ENCODE peak calls at places on chromosomes 16 and 17, in four cellular contexts. One of them, this sample, is unnamed.

GRCh38 chr16:73020409-73020884 is 27.5 kb downstream of the ZFHX3 start:
- DNase-seq in PC-3: peak; percentile 94
- DNase-seq in fibroblast of mammary gland: peak; percentile 99
- DNase-seq in sigmoid colon: peak; percentile 82
- DNase-seq in this sample: peak; percentile 60

GRCh38 chr16:83837566-83837965 is 29.8 kb downstream of the HSBP1 start:
- DNase-seq in PC-3: no peak
- DNase-seq in fibroblast of mammary gland: no peak
- DNase-seq in sigmoid colon: peak; percentile 19
- DNase-seq in this sample: no peak

GRCh38 chr16:81551141-81551808 is 106.7 kb downstream of the CMIP start:
- DNase-seq in sigmoid colon: no peak
- DNase-seq in PC-3: peak; percentile 51
- DNase-seq in fibroblast of mammary gland: peak; percentile 25
- DNase-seq in this sample: no peak

GRCh38 chr17:266701-267656 is 85.5 kb upstream of the DOC2B start:
- DNase-seq in sigmoid colon: peak; percentile 75
- DNase-seq in fibroblast of mammary gland: peak; percentile 4
- DNase-seq in PC-3: no peak
- DNase-seq in this sample: no peak

GRCh38 chr17:8729421-8729820 is 15.2 kb downstream of the CCDC42 start:
- DNase-seq in fibroblast of mammary gland: no peak
- DNase-seq in PC-3: no peak
- DNase-seq in sigmoid colon: no peak
- DNase-seq in this sample: no peak

GRCh38 chr17:43814714-43815113 is 18.2 kb downstream of the MPP3 start:
- DNase-seq in PC-3: peak; percentile 76
- DNase-seq in fibroblast of mammary gland: peak; percentile 74
- DNase-seq in sigmoid colon: no peak
- DNase-seq in this sample: no peak

GRCh38 chr16:88561485-88562369 is 8.5 kb upstream of the ZC3H18 start:
- DNase-seq in fibroblast of mammary gland: peak; percentile 44
- DNase-seq in PC-3: peak; percentile 48
- DNase-seq in sigmoid colon: no peak
- DNase-seq in this sample: no peak

GRCh38 chr16:31473300-31474052 is 1.5 kb downstream of the TGFB1I1 start:
- DNase-seq in PC-3: no peak
- DNase-seq in sigmoid colon: no peak
- DNase-seq in fibroblast of mammary gland: no peak
- DNase-seq in this sample: no peak

GRCh38 chr17:74757931-74758845 is 9.8 kb downstream of the NHERF1 start:
- DNase-seq in fibroblast of mammary gland: no peak
- DNase-seq in PC-3: no peak
- DNase-seq in sigmoid colon: no peak
- DNase-seq in this sample: no peak

GRCh38 chr17:74972107-74972972 is at the start of gene HID1:
- DNase-seq in fibroblast of mammary gland: no peak
- DNase-seq in PC-3: peak; percentile 88
- DNase-seq in sigmoid colon: no peak
- DNase-seq in this sample: no peak

GRCh38 chr17:5464717-5465507 is 3.9 kb downstream of the DHX33 start:
- DNase-seq in PC-3: no peak
- DNase-seq in sigmoid colon: no peak
- DNase-seq in fibroblast of mammary gland: no peak
- DNase-seq in this sample: no peak

GRCh38 chr16:89426736-89427525 is 63.4 kb downstream of the ANKRD11 start:
- DNase-seq in fibroblast of mammary gland: peak; percentile 51
- DNase-seq in sigmoid colon: no peak
- DNase-seq in PC-3: no peak
- DNase-seq in this sample: no peak

GRCh38 chr17:62664336-62665120 is 37.1 kb downstream of the MRC2 start:
- DNase-seq in fibroblast of mammary gland: no peak
- DNase-seq in sigmoid colon: no peak
- DNase-seq in PC-3: no peak
- DNase-seq in this sample: no peak

GRCh38 chr17:66275651-66276050 is 26.8 kb upstream of the PRKCA start:
- DNase-seq in sigmoid colon: no peak
- DNase-seq in fibroblast of mammary gland: peak; percentile 100
- DNase-seq in PC-3: peak; percentile 100
- DNase-seq in this sample: peak; percentile 90

GRCh38 chr17:73369126-73369525 is 57.3 kb upstream of the CDC42EP4 start:
- DNase-seq in sigmoid colon: no peak
- DNase-seq in PC-3: no peak
- DNase-seq in fibroblast of mammary gland: no peak
- DNase-seq in this sample: no peak

GRCh38 chr16:67128887-67129286 is 19.1 kb downstream of the PHAF1 start:
- DNase-seq in fibroblast of mammary gland: no peak
- DNase-seq in PC-3: no peak
- DNase-seq in sigmoid colon: no peak
- DNase-seq in this sample: no peak

GRCh38 chr16:88560722-88561484 is 9.3 kb upstream of the ZC3H18 start:
- DNase-seq in sigmoid colon: no peak
- DNase-seq in fibroblast of mammary gland: peak; percentile 20
- DNase-seq in PC-3: peak; percentile 50
- DNase-seq in this sample: no peak

GRCh38 chr16:11016993-11017392 is 72.6 kb downstream of the CLEC16A start:
- DNase-seq in sigmoid colon: no peak
- DNase-seq in fibroblast of mammary gland: peak; percentile 80
- DNase-seq in PC-3: peak; percentile 67
- DNase-seq in this sample: no peak

GRCh38 chr16:55480228-55480655 is 1.2 kb downstream of the MMP2 start:
- DNase-seq in PC-3: peak; percentile 4
- DNase-seq in fibroblast of mammary gland: peak; percentile 93
- DNase-seq in sigmoid colon: peak; percentile 95
- DNase-seq in this sample: peak; percentile 76

GRCh38 chr17:82250868-82251500 is 22.1 kb downstream of the SLC16A3 start:
- DNase-seq in sigmoid colon: no peak
- DNase-seq in PC-3: no peak
- DNase-seq in fibroblast of mammary gland: no peak
- DNase-seq in this sample: no peak

GRCh38 chr17:55421179-55421934 is at the start of gene MMD:
- DNase-seq in sigmoid colon: peak; percentile 78
- DNase-seq in fibroblast of mammary gland: no peak
- DNase-seq in PC-3: peak; percentile 34
- DNase-seq in this sample: no peak

GRCh38 chr17:1992541-1992940 is 32.6 kb downstream of the RTN4RL1 start:
- DNase-seq in PC-3: no peak
- DNase-seq in sigmoid colon: no peak
- DNase-seq in fibroblast of mammary gland: no peak
- DNase-seq in this sample: no peak

GRCh38 chr17:31654936-31655335 is 204.1 kb downstream of the COPRS start:
- DNase-seq in PC-3: peak; percentile 82
- DNase-seq in sigmoid colon: no peak
- DNase-seq in fibroblast of mammary gland: no peak
- DNase-seq in this sample: no peak

GRCh38 chr17:15411556-15412198 is 55.7 kb downstream of the CDRT4 start:
- DNase-seq in fibroblast of mammary gland: peak; percentile 33
- DNase-seq in sigmoid colon: peak; percentile 84
- DNase-seq in PC-3: no peak
- DNase-seq in this sample: no peak

GRCh38 chr16:62067981-62068380 is 31.7 kb upstream of the CDH8 start:
- DNase-seq in PC-3: no peak
- DNase-seq in fibroblast of mammary gland: no peak
- DNase-seq in sigmoid colon: no peak
- DNase-seq in this sample: no peak

GRCh38 chr17:46000757-46001156 is 1.7 kb downstream of the STH start:
- DNase-seq in PC-3: no peak
- DNase-seq in sigmoid colon: no peak
- DNase-seq in fibroblast of mammary gland: no peak
- DNase-seq in this sample: no peak

GRCh38 chr16:12362482-12363458 is 386.2 kb downstream of the SNX29 start:
- DNase-seq in sigmoid colon: peak; percentile 75
- DNase-seq in PC-3: no peak
- DNase-seq in fibroblast of mammary gland: peak; percentile 25
- DNase-seq in this sample: no peak

GRCh38 chr17:49363251-49363650 is 1.2 kb upstream of the ZNF652 start:
- DNase-seq in sigmoid colon: no peak
- DNase-seq in fibroblast of mammary gland: no peak
- DNase-seq in PC-3: no peak
- DNase-seq in this sample: no peak

GRCh38 chr17:56142325-56142724 is 10.9 kb upstream of the ANKFN1 start:
- DNase-seq in fibroblast of mammary gland: peak; percentile 99
- DNase-seq in PC-3: no peak
- DNase-seq in sigmoid colon: no peak
- DNase-seq in this sample: peak; percentile 77

GRCh38 chr16:77986021-77986420 is 36.3 kb upstream of the CLEC3A start:
- DNase-seq in fibroblast of mammary gland: no peak
- DNase-seq in PC-3: no peak
- DNase-seq in sigmoid colon: no peak
- DNase-seq in this sample: no peak

GRCh38 chr17:72122668-72123495 is 2.1 kb downstream of the SOX9 start:
- DNase-seq in PC-3: peak; percentile 52
- DNase-seq in sigmoid colon: peak; percentile 70
- DNase-seq in fibroblast of mammary gland: peak; percentile 26
- DNase-seq in this sample: no peak

GRCh38 chr17:55612691-55613141 is 101.5 kb upstream of the SMIM36 start:
- DNase-seq in fibroblast of mammary gland: peak; percentile 44
- DNase-seq in PC-3: no peak
- DNase-seq in sigmoid colon: peak; percentile 63
- DNase-seq in this sample: no peak

GRCh38 chr17:76353004-76353598 is 615 bp downstream of the PRPSAP1 start:
- DNase-seq in sigmoid colon: peak; percentile 68
- DNase-seq in PC-3: no peak
- DNase-seq in fibroblast of mammary gland: no peak
- DNase-seq in this sample: no peak

DNA sequence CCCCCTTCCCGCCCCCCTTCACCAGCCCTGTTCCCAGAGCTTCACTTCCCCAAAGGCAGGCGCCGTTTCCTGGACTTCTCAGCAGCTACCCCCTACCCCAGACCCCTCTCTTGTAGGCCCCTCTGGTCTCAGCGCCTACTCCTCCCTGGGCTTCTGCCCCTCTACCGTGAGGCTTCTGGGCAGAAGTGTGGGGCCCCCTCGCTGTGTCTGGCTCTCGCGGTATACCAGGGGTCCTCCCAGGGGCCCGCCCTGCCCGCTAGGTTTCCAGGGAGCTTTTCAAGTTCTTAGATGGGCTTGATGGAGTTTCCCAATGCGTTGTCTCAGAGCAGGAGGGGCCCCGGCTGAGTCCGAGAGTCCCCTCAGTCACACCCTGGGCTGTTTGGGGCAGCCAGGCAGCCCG is 247.1 kb downstream of the SEC14L1 start:
- DNase-seq in fibroblast of mammary gland: no peak
- DNase-seq in PC-3: no peak
- DNase-seq in sigmoid colon: no peak
- DNase-seq in this sample: no peak
- H3K4me3 ChIP-seq in fibroblast of mammary gland: no peak overlapping the region
- H3K4me3 ChIP-seq in PC-3: no peak overlapping the region
- H3K4me3 ChIP-seq in sigmoid colon: no peak overlapping the region
- H3K4me3 ChIP-seq in this sample: no peak overlapping the region

GRCh38 chr16:20755238-20755637 is 8.6 kb upstream of the ACSM3 start:
- DNase-seq in sigmoid colon: no peak
- DNase-seq in PC-3: no peak
- DNase-seq in fibroblast of mammary gland: no peak
- DNase-seq in this sample: no peak

GRCh38 chr16:20750558-20750957 is 8.9 kb upstream of the THUMPD1 start:
- DNase-seq in fibroblast of mammary gland: no peak
- DNase-seq in sigmoid colon: no peak
- DNase-seq in PC-3: no peak
- DNase-seq in this sample: no peak

GRCh38 chr16:20753727-20754126 is 10.1 kb upstream of the ACSM3 start:
- DNase-seq in PC-3: no peak
- DNase-seq in fibroblast of mammary gland: no peak
- DNase-seq in sigmoid colon: no peak
- DNase-seq in this sample: no peak
- TF ChIP-seq CTCF in PC-3: no peak
- TF ChIP-seq CTCF in fibroblast of mammary gland: no peak
- TF ChIP-seq CTCF in sigmoid colon: no peak
- TF ChIP-seq CTCF in this sample: no peak

GRCh38 chr16:68645494-68646388 is 631 bp downstream of the CDH3 start:
- DNase-seq in fibroblast of mammary gland: no peak
- DNase-seq in sigmoid colon: no peak
- DNase-seq in PC-3: no peak
- DNase-seq in this sample: no peak

GRCh38 chr16:68643847-68644246 is 1.3 kb upstream of the CDH3 start:
- DNase-seq in sigmoid colon: no peak
- DNase-seq in PC-3: no peak
- DNase-seq in fibroblast of mammary gland: no peak
- DNase-seq in this sample: no peak

GRCh38 chr16:68643227-68643626 is 1.9 kb upstream of the CDH3 start:
- DNase-seq in sigmoid colon: no peak
- DNase-seq in fibroblast of mammary gland: no peak
- DNase-seq in PC-3: no peak
- DNase-seq in this sample: no peak

GRCh38 chr16:68644715-68645493 is at the start of gene CDH3:
- DNase-seq in fibroblast of mammary gland: no peak
- DNase-seq in PC-3: peak; percentile 71
- DNase-seq in sigmoid colon: no peak
- DNase-seq in this sample: no peak

DNA sequence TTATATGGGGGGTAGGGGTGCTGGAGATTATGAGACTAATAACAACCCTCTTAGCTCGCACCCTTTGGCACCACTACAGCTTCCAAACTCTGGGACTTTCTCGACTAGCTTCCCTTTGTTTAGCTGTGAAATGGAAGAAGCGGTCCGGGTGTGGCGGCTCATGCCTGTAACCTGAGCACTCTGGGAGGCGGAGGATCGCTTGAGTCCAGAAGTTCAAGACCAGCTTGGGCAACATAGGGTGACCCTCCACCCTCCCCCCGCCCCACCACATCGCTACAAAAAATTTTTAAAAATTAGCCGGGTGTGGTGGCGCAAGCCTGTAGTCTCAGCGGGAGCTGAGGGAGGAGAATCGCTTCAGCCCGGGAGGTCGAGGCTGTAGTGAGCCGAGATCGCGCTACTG is 807 bp upstream of the CDH3 start:
- DNase-seq in sigmoid colon: no peak
- DNase-seq in PC-3: no peak
- DNase-seq in fibroblast of mammary gland: no peak
- DNase-seq in this sample: no peak
- H3K4me3 ChIP-seq in sigmoid colon: no peak overlapping the region
- H3K4me3 ChIP-seq in PC-3: peak overlapping the region; percentile 94
- H3K4me3 ChIP-seq in fibroblast of mammary gland: no peak overlapping the region
- H3K4me3 ChIP-seq in this sample: no peak overlapping the region

GRCh38 chr17:69058165-69058564 is 2.6 kb downstream of the ABCA9 start:
- DNase-seq in sigmoid colon: no peak
- DNase-seq in PC-3: no peak
- DNase-seq in fibroblast of mammary gland: peak; percentile 22
- DNase-seq in this sample: no peak
- TF ChIP-seq CTCF in sigmoid colon: no peak
- TF ChIP-seq CTCF in PC-3: peak; percentile 43
- TF ChIP-seq CTCF in fibroblast of mammary gland: peak; percentile 16
- TF ChIP-seq CTCF in this sample: no peak

GRCh38 chr17:69462010-69462409 is 47.5 kb downstream of the MAP2K6 start:
- DNase-seq in PC-3: no peak
- DNase-seq in fibroblast of mammary gland: no peak
- DNase-seq in sigmoid colon: no peak
- DNase-seq in this sample: no peak

GRCh38 chr17:69466451-69466850 is 52.0 kb downstream of the MAP2K6 start:
- DNase-seq in fibroblast of mammary gland: no peak
- DNase-seq in PC-3: peak; percentile 85
- DNase-seq in sigmoid colon: no peak
- DNase-seq in this sample: no peak

GRCh38 chr17:69462882-69463281 is 48.4 kb downstream of the MAP2K6 start:
- DNase-seq in sigmoid colon: no peak
- DNase-seq in fibroblast of mammary gland: no peak
- DNase-seq in PC-3: no peak
- DNase-seq in this sample: no peak

GRCh38 chr17:69457603-69458002 is 43.1 kb downstream of the MAP2K6 start:
- DNase-seq in fibroblast of mammary gland: no peak
- DNase-seq in PC-3: no peak
- DNase-seq in sigmoid colon: no peak
- DNase-seq in this sample: no peak

GRCh38 chr17:69460963-69461922 is 46.7 kb downstream of the MAP2K6 start:
- DNase-seq in sigmoid colon: no peak
- DNase-seq in PC-3: no peak
- DNase-seq in fibroblast of mammary gland: no peak
- DNase-seq in this sample: no peak
- H3K4me3 ChIP-seq in sigmoid colon: no peak overlapping the region
- H3K4me3 ChIP-seq in PC-3: no peak overlapping the region
- H3K4me3 ChIP-seq in fibroblast of mammary gland: no peak overlapping the region
- H3K4me3 ChIP-seq in this sample: no peak overlapping the region